ENCODE peak calls at places on chromosomes 2 and 18, in eight cellular contexts. F is Caco-2, H is OCI-LY7, N is HCT116, U is kidney, L is tibial artery, M is upper lobe of right lung, V is HFF-Myc. Q is an unnamed sample.
A peak's percentile ranks its signal among the peaks of the same experiment; 100 is the strongest.

GRCh38 chr18:33761363-33761762 is 183.3 kb downstream of the ASXL3 start:
- DNase-seq in F (no peak), H (peak; percentile 58), N (no peak), U (no peak), L (no peak), M (no peak), V (peak; percentile 16), Q (no peak)

GRCh38 chr2:27736890-27737204 is 34.7 kb upstream of the MRPL33 start:
- DNase-seq in F (no peak), H (no peak), N (no peak), U (no peak), L (no peak), M (no peak), V (no peak), Q (no peak)

GRCh38 chr2:70643715-70644114 is 90.1 kb upstream of the TGFA start:
- DNase-seq in F (no peak), H (peak; percentile 7), N (peak; percentile 42), U (no peak), L (no peak), M (no peak), V (no peak), Q (no peak)

GRCh38 chr2:65429799-65430514 is 2.4 kb downstream of the SPRED2 start:
- DNase-seq in F (no peak), H (no peak), N (no peak), U (no peak), L (no peak), M (no peak), V (no peak), Q (no peak)

GRCh38 chr18:48517048-48517447 is 21.8 kb upstream of the CTIF start:
- DNase-seq in F (no peak), H (no peak), N (no peak), U (no peak), L (no peak), M (no peak), V (no peak), Q (no peak)

GRCh38 chr18:58392336-58393000 is 236.4 kb downstream of the ALPK2 start:
- DNase-seq in F (no peak), H (no peak), N (no peak), U (no peak), L (no peak), M (no peak), V (no peak), Q (peak; percentile 61)

GRCh38 chr2:50514881-50515280 is 517.1 kb downstream of the NRXN1 start:
- DNase-seq in F (no peak), H (no peak), N (no peak), U (no peak), L (no peak), M (no peak), V (no peak), Q (no peak)

GRCh38 chr18:34789768-34790344 is 79.8 kb downstream of the DTNA start:
- DNase-seq in F (no peak), H (no peak), N (no peak), U (no peak), L (no peak), M (no peak), V (no peak), Q (no peak)

GRCh38 chr2:71880846-71881610 is 266.6 kb downstream of the CYP26B1 start:
- DNase-seq in F (no peak), H (no peak), N (peak; percentile 53), U (peak; percentile 78), L (peak; percentile 95), M (no peak), V (peak; percentile 67), Q (no peak)

GRCh38 chr2:66532972-66533868 is 98.3 kb downstream of the MEIS1 start:
- DNase-seq in F (no peak), H (no peak), N (no peak), U (no peak), L (no peak), M (no peak), V (no peak), Q (no peak)

GRCh38 chr2:241358470-241358869 is 2.4 kb downstream of the FARP2 start:
- DNase-seq in F (no peak), H (peak; percentile 68), N (no peak), U (no peak), L (no peak), M (no peak), V (no peak), Q (no peak)
- H3K4me3 ChIP-seq in F (no peak overlapping the region), H (peak overlapping the region; percentile 98), N (no peak overlapping the region), U (no peak overlapping the region), L (no peak overlapping the region), M (no peak overlapping the region), V (no peak overlapping the region), Q (no peak overlapping the region)

GRCh38 chr2:165513479-165513878 is 44.0 kb downstream of the CSRNP3 start:
- DNase-seq in F (no peak), H (no peak), N (no peak), U (no peak), L (no peak), M (no peak), V (no peak), Q (no peak)

GRCh38 chr2:165505514-165505913 is 36.0 kb downstream of the CSRNP3 start:
- DNase-seq in F (no peak), H (no peak), N (no peak), U (no peak), L (no peak), M (no peak), V (no peak), Q (peak; percentile 13)

GRCh38 chr2:165508927-165509326 is 39.4 kb downstream of the CSRNP3 start:
- DNase-seq in F (no peak), H (no peak), N (no peak), U (no peak), L (no peak), M (no peak), V (no peak), Q (no peak)
- TF ChIP-seq CTCF in F (no peak), H (no peak), N (no peak), U (no peak), L (no peak), M (no peak), V (no peak), Q (no peak)

GRCh38 chr2:46015671-46016070 is 281.5 kb upstream of the EPAS1 start:
- DNase-seq in F (no peak), H (no peak), N (no peak), U (no peak), L (no peak), M (no peak), V (no peak), Q (no peak)
- H3K4me3 ChIP-seq in F (no peak overlapping the region), H (no peak overlapping the region), N (no peak overlapping the region), U (no peak overlapping the region), L (no peak overlapping the region), M (no peak overlapping the region), V (no peak overlapping the region), Q (no peak overlapping the region)

DNA sequence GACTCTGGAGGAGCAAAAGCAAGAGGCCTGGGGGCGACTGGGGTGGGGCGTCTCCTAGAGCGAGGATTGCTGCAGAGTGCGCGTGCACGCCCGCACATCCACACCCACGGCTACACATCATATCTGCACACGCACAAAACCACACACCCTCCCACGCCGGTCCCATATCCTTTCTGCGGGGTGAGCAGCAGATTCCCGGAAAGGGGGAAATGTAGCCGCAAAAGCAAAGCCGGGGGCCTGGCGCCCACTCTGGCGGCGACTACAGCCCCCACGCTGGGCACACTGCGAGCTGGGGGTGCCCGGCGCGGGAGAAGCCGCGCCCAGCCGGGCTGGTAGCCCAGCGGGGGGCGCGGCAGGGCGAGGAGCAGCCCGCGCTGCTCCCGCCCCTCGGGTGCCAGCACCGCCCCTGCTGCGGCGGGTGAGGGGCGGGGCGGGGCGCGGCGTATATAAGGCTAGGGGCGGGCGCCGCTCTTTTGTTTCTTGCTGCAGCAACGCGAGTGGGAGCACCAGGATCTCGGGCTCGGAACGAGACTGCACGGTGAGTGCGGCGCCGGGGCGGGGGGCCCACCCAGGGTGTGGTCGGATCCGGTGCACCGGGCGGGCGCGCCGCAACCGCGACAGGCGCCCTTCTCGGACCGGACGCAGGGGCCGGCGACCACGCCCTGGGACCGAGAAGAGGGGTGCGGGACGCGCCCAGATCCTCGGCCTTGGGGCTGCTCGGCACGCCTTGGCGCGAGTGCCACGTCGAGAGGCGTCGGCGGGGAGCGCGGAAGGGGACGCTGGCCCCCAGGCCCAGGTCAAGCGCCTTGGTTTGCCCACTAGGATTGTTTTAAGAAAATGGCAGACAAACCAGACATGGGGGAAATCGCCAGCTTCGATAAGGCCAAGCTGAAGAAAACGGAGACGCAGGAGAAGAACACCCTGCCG is at the start of gene TMSB10:
- DNase-seq in F (peak; percentile 88), H (peak; percentile 86), N (no peak), U (peak; percentile 97), L (peak; percentile 92), M (peak; percentile 94), V (no peak), Q (no peak)
- TF ChIP-seq CTCF in F (peak; percentile 0), H (peak; percentile 59), N (no peak), U (peak; percentile 20), L (no peak), M (peak; percentile 17), V (no peak), Q (no peak)

GRCh38 chr2:158730621-158730905 is 64.6 kb upstream of the DAPL1 start:
- DNase-seq in F (no peak), H (no peak), N (no peak), U (peak; percentile 31), L (no peak), M (no peak), V (no peak), Q (no peak)
- H3K4me3 ChIP-seq in F (no peak overlapping the region), H (no peak overlapping the region), N (no peak overlapping the region), U (no peak overlapping the region), L (no peak overlapping the region), M (no peak overlapping the region), V (no peak overlapping the region), Q (no peak overlapping the region)

Q was measured in AG09309.